ENCODE peak calls at places on chromosomes 1 and 21, in five cellular contexts. One of them, this sample, is unnamed. For H3K9me3, the result is how much of the 10 kb centered on the place peaks cover.

GRCh38 chr1:91570105-91570448 is 69.4 kb downstream of the CDC7 start:
- DNase-seq in Panc1: no peak
- DNase-seq in left ventricle myocardium inferior: no peak
- DNase-seq in PC-3: no peak
- DNase-seq in upper lobe of right lung: no peak
- DNase-seq in this sample: no peak

GRCh38 chr1:217896490-217896889 is 265.3 kb downstream of the SPATA17 start:
- DNase-seq in Panc1: no peak
- DNase-seq in left ventricle myocardium inferior: no peak
- DNase-seq in PC-3: peak
- DNase-seq in upper lobe of right lung: no peak
- DNase-seq in this sample: no peak

GRCh38 chr1:11701551-11701961 is 10.0 kb downstream of the DRAXIN start:
- DNase-seq in Panc1: no peak
- DNase-seq in left ventricle myocardium inferior: no peak
- DNase-seq in PC-3: no peak
- DNase-seq in upper lobe of right lung: no peak
- DNase-seq in this sample: no peak

GRCh38 chr1:161864577-161864976 is 98.5 kb downstream of the ATF6 start:
- DNase-seq in Panc1: no peak
- DNase-seq in left ventricle myocardium inferior: no peak
- DNase-seq in PC-3: peak
- DNase-seq in upper lobe of right lung: no peak
- DNase-seq in this sample: no peak

GRCh38 chr1:37303884-37304574 is 170.4 kb upstream of the ZC3H12A start:
- DNase-seq in Panc1: no peak
- DNase-seq in left ventricle myocardium inferior: no peak
- DNase-seq in PC-3: no peak
- DNase-seq in upper lobe of right lung: no peak
- DNase-seq in this sample: no peak

GRCh38 chr1:5830771-5831599 is 161.2 kb downstream of the NPHP4 start:
- DNase-seq in Panc1: no peak
- DNase-seq in left ventricle myocardium inferior: no peak
- DNase-seq in PC-3: no peak
- DNase-seq in upper lobe of right lung: no peak
- DNase-seq in this sample: no peak

GRCh38 chr1:155125946-155126493 is 1.7 kb upstream of the EFNA1 start:
- DNase-seq in Panc1: no peak
- DNase-seq in left ventricle myocardium inferior: peak
- DNase-seq in PC-3: peak
- DNase-seq in upper lobe of right lung: peak
- DNase-seq in this sample: peak

GRCh38 chr1:167043752-167044488 is 46.3 kb downstream of the GPA33 start:
- DNase-seq in Panc1: no peak
- DNase-seq in left ventricle myocardium inferior: peak
- DNase-seq in PC-3: peak
- DNase-seq in upper lobe of right lung: peak
- DNase-seq in this sample: peak

GRCh38 chr1:182972821-182973220 is 19.9 kb upstream of the SHCBP1L start:
- DNase-seq in Panc1: no peak
- DNase-seq in left ventricle myocardium inferior: no peak
- DNase-seq in PC-3: no peak
- DNase-seq in upper lobe of right lung: no peak
- DNase-seq in this sample: no peak

GRCh38 chr1:17627239-17628052 is 87.9 kb downstream of the ARHGEF10L start:
- DNase-seq in Panc1: no peak
- DNase-seq in left ventricle myocardium inferior: no peak
- DNase-seq in PC-3: no peak
- DNase-seq in upper lobe of right lung: no peak
- DNase-seq in this sample: no peak

GRCh38 chr21:38753114-38754100 is 52.3 kb upstream of the ETS2 start:
- DNase-seq in Panc1: no peak
- DNase-seq in left ventricle myocardium inferior: no peak
- DNase-seq in PC-3: no peak
- DNase-seq in upper lobe of right lung: no peak
- DNase-seq in this sample: no peak

GRCh38 chr1:71047635-71048607 is at the start of gene PTGER3:
- DNase-seq in Panc1: no peak
- DNase-seq in left ventricle myocardium inferior: peak
- DNase-seq in PC-3: no peak
- DNase-seq in upper lobe of right lung: peak
- DNase-seq in this sample: peak

GRCh38 chr1:94871031-94871430 is 50.9 kb downstream of the SLC44A3 start:
- DNase-seq in Panc1: no peak
- DNase-seq in left ventricle myocardium inferior: no peak
- DNase-seq in PC-3: no peak
- DNase-seq in upper lobe of right lung: no peak
- DNase-seq in this sample: no peak

GRCh38 chr1:162003825-162004205 is 19.9 kb downstream of the OLFML2B start:
- DNase-seq in Panc1: no peak
- DNase-seq in left ventricle myocardium inferior: no peak
- DNase-seq in PC-3: peak
- DNase-seq in upper lobe of right lung: no peak
- DNase-seq in this sample: no peak

GRCh38 chr1:42971848-42972291 is 13.2 kb upstream of the SLC2A1 start:
- DNase-seq in Panc1: no peak
- DNase-seq in left ventricle myocardium inferior: no peak
- DNase-seq in PC-3: no peak
- DNase-seq in upper lobe of right lung: no peak
- DNase-seq in this sample: no peak

GRCh38 chr1:45381243-45381642 is 41.0 kb upstream of the MUTYH start:
- DNase-seq in Panc1: no peak
- DNase-seq in left ventricle myocardium inferior: no peak
- DNase-seq in PC-3: no peak
- DNase-seq in upper lobe of right lung: no peak
- DNase-seq in this sample: no peak

GRCh38 chr1:12342261-12343003 is 112.6 kb downstream of the VPS13D start:
- DNase-seq in Panc1: no peak
- DNase-seq in left ventricle myocardium inferior: no peak
- DNase-seq in PC-3: no peak
- DNase-seq in upper lobe of right lung: no peak
- DNase-seq in this sample: no peak

GRCh38 chr21:36990508-36991205 is 15.8 kb upstream of the RIPPLY3 start:
- DNase-seq in Panc1: no peak
- DNase-seq in left ventricle myocardium inferior: no peak
- DNase-seq in PC-3: no peak
- DNase-seq in upper lobe of right lung: peak
- DNase-seq in this sample: no peak

GRCh38 chr1:44826375-44827196 is 16.5 kb downstream of the PTCH2 start:
- DNase-seq in Panc1: no peak
- DNase-seq in left ventricle myocardium inferior: peak
- DNase-seq in PC-3: no peak
- DNase-seq in upper lobe of right lung: peak
- DNase-seq in this sample: peak

GRCh38 chr1:7382971-7383370 is 388.1 kb upstream of the VAMP3 start:
- DNase-seq in Panc1: no peak
- DNase-seq in left ventricle myocardium inferior: no peak
- DNase-seq in PC-3: no peak
- DNase-seq in upper lobe of right lung: no peak
- DNase-seq in this sample: no peak

GRCh38 chr21:46619846-46620245 is 15.0 kb upstream of the S100B start:
- DNase-seq in Panc1: no peak
- DNase-seq in left ventricle myocardium inferior: no peak
- DNase-seq in PC-3: no peak
- DNase-seq in upper lobe of right lung: no peak
- DNase-seq in this sample: no peak

GRCh38 chr1:117616356-117616755 is 10.5 kb downstream of the TENT5C start:
- DNase-seq in Panc1: no peak
- DNase-seq in left ventricle myocardium inferior: no peak
- DNase-seq in PC-3: no peak
- DNase-seq in upper lobe of right lung: no peak
- DNase-seq in this sample: no peak

GRCh38 chr1:233509596-233509995 is 104.3 kb upstream of the KCNK1 start:
- DNase-seq in Panc1: no peak
- DNase-seq in left ventricle myocardium inferior: no peak
- DNase-seq in PC-3: peak
- DNase-seq in upper lobe of right lung: no peak
- DNase-seq in this sample: no peak

GRCh38 chr1:112957133-112957812 is 1.3 kb upstream of the SLC16A1 start:
- DNase-seq in Panc1: peak
- DNase-seq in left ventricle myocardium inferior: no peak
- DNase-seq in PC-3: peak
- DNase-seq in upper lobe of right lung: no peak
- DNase-seq in this sample: no peak

GRCh38 chr1:6743189-6744101 is 41.8 kb upstream of the CAMTA1 start:
- DNase-seq in Panc1: no peak
- DNase-seq in left ventricle myocardium inferior: peak
- DNase-seq in PC-3: peak
- DNase-seq in upper lobe of right lung: peak
- DNase-seq in this sample: peak

GRCh38 chr1:67273591-67273990 is 34.1 kb upstream of the IL12RB2 start:
- DNase-seq in Panc1: no peak
- DNase-seq in left ventricle myocardium inferior: no peak
- DNase-seq in PC-3: no peak
- DNase-seq in upper lobe of right lung: no peak
- DNase-seq in this sample: no peak

GRCh38 chr1:67280696-67281095 is 27.0 kb upstream of the IL12RB2 start:
- DNase-seq in Panc1: no peak
- DNase-seq in left ventricle myocardium inferior: no peak
- DNase-seq in PC-3: peak
- DNase-seq in upper lobe of right lung: no peak
- DNase-seq in this sample: no peak

GRCh38 chr1:67270569-67270968 is 37.1 kb upstream of the IL12RB2 start:
- DNase-seq in Panc1: no peak
- DNase-seq in left ventricle myocardium inferior: no peak
- DNase-seq in PC-3: no peak
- DNase-seq in upper lobe of right lung: no peak
- DNase-seq in this sample: no peak

DNA sequence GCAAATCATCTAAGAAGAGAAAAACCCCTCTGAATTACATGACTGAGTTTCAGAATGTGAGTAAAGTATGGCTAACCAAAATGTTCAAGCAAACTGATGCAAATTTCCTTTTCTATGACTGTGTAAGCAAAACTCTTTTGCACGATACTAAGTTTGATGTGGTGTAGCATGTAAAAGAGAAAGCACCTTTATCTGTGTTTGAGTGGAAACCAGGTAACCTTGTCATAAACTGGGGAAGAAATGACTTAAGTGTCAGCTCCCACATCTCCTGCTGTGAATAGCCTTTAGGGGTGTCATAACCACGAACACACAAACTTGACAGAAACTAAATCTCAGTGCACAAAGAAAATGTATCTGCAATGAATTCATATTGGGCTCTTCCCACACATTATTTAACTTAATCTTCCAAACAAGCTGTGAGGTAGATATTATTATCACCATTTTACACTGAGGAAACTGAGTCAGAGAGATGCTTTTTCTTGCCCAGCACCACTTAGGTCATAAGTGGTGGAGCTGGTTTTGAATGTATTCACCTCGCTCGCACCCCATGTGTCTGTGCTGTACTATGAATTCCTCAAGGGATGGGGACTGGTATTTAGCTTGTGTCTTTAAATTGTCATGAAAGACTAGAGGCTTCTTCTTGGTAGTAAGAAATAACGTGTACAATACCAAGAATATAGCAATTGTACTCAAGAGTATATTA is 32.9 kb upstream of the IL12RB2 start:
- DNase-seq in Panc1: no peak
- DNase-seq in left ventricle myocardium inferior: no peak
- DNase-seq in PC-3: no peak
- DNase-seq in upper lobe of right lung: no peak
- DNase-seq in this sample: no peak
- H3K9me3 ChIP-seq in Panc1: under half
- H3K9me3 ChIP-seq in left ventricle myocardium inferior: under half
- H3K9me3 ChIP-seq in PC-3: under half
- H3K9me3 ChIP-seq in upper lobe of right lung: under half
- H3K9me3 ChIP-seq in this sample: under half

DNA sequence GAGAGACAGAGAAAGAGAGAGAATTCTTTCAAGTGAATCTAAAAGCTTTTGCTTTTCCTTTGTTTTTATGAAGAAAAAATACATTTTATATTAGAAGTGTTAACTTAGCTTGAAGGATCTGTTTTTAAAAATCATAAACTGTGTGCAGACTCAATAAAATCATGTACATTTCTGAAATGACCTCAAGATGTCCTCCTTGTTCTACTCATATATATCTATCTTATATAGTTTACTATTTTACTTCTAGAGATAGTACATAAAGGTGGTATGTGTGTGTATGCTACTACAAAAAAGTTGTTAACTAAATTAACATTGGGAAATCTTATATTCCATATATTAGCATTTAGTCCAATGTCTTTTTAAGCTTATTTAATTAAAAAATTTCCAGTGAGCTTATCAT is 117.6 kb downstream of the PTPRC start:
- DNase-seq in Panc1: no peak
- DNase-seq in left ventricle myocardium inferior: no peak
- DNase-seq in PC-3: peak
- DNase-seq in upper lobe of right lung: no peak
- DNase-seq in this sample: no peak
- TF ChIP-seq CTCF in Panc1: no peak
- TF ChIP-seq CTCF in left ventricle myocardium inferior: peak
- TF ChIP-seq CTCF in PC-3: peak
- TF ChIP-seq CTCF in upper lobe of right lung: peak
- TF ChIP-seq CTCF in this sample: peak

DNA sequence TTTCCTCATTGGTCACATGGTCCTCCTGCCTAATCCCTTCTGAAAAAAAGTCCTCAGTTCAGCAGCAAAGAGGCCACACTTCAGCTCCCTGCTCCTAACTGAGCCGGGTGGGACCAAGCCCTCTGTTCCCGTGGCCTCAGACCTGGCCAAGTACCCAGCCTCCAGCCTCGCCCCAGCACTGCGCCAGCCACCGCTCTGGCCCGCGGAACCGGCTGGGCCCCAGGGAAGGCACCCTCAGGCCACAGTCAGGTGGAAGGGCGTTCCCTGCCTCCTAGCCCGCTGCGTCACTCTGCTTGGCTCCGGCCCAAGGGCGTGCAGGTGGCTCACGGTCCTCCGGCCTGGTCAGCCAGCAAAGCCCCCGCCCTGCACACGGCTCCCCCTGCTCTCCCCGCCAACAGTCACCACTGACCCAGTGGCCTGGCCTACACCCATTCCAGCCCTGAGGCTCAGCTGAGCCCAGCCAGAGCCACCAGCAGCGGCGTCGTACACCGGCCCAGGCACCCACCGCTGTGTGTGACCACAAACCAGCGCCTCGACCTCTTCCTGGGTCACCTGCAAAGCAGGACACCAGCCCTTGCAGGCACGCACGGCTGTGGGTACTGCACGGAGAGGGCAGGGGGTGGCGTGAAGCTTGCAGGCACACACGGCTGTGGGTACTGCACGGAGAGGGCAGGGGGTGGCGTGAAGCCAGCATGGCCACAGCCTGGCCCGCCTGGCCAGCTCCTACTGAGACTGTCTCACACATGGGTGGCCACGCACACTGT is 19.4 kb downstream of the NADK start:
- DNase-seq in Panc1: no peak
- DNase-seq in left ventricle myocardium inferior: peak
- DNase-seq in PC-3: peak
- DNase-seq in upper lobe of right lung: peak
- DNase-seq in this sample: peak
- H3K4me3 ChIP-seq in Panc1: no peak
- H3K4me3 ChIP-seq in left ventricle myocardium inferior: peak
- H3K4me3 ChIP-seq in PC-3: peak
- H3K4me3 ChIP-seq in upper lobe of right lung: no peak
- H3K4me3 ChIP-seq in this sample: no peak

DNA sequence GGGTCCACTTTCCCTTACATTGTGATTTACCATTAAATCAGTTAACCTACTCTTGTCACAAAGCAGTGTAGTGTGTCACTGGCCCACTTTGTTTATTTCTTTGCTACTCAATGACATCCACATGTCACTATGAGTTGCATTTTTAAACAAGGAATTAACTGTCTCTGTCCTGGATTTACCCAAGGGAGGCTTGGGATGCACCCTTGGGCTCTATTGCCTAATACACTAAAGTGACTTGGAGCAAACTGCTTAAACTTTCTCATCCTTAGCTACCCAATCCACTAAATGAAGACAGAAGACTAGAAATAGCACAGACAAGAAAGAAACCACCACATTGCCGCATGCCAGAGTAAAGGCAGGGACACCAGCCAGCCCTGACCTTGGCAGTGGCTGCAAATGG is 136.2 kb upstream of the TIAM1 start:
- DNase-seq in Panc1: no peak
- DNase-seq in left ventricle myocardium inferior: no peak
- DNase-seq in PC-3: no peak
- DNase-seq in upper lobe of right lung: no peak
- DNase-seq in this sample: no peak
- H3K9me3 ChIP-seq in Panc1: under half
- H3K9me3 ChIP-seq in left ventricle myocardium inferior: under half
- H3K9me3 ChIP-seq in PC-3: under half
- H3K9me3 ChIP-seq in upper lobe of right lung: under half
- H3K9me3 ChIP-seq in this sample: under half

This sample was measured in lower lobe of right lung.